ENCODE peak calls at places on chromosomes 3 and 15, in eight cellular contexts. F, O, E, G, S, B, V and L are unnamed samples.

GRCh38 chr3:130779031-130779430 is 32.4 kb upstream of the PIK3R4 start:
- DNase-seq in S (no peak), F (no peak), O (no peak), B (no peak), V (no peak), E (no peak), G (no peak), L (no peak)

GRCh38 chr15:31574761-31575160 is 248.1 kb downstream of the KLF13 start:
- DNase-seq in O (no peak), B (no peak), V (no peak), S (no peak), G (no peak), E (no peak), F (no peak), L (no peak)

GRCh38 chr3:109224333-109224732 is 87.8 kb downstream of the C3orf85 start:
- DNase-seq in V (peak; percentile 7), S (no peak), F (no peak), E (peak; percentile 9), B (no peak), O (no peak), G (no peak), L (no peak)

GRCh38 chr3:58556761-58557181 is 19.8 kb upstream of the ACOX2 start:
- DNase-seq in O (no peak), G (no peak), B (no peak), F (no peak), V (no peak), S (no peak), E (no peak), L (no peak)

GRCh38 chr3:30438121-30438520 is 168.3 kb upstream of the TGFBR2 start:
- DNase-seq in O (no peak), F (no peak), S (no peak), B (no peak), G (no peak), V (no peak), E (no peak), L (no peak)

GRCh38 chr15:38231430-38231829 is 21.2 kb upstream of the SPRED1 start:
- DNase-seq in F (no peak), V (no peak), S (no peak), G (no peak), E (no peak), O (no peak), B (no peak), L (no peak)

GRCh38 chr3:58234516-58234931 is 3.1 kb upstream of the ABHD6 start:
- DNase-seq in F (no peak), V (no peak), S (no peak), O (no peak), E (no peak), B (no peak), G (no peak), L (no peak)

GRCh38 chr3:52248816-52249547 is 3.4 kb downstream of the PPM1M start:
- DNase-seq in V (no peak), F (no peak), S (no peak), O (no peak), G (no peak), E (no peak), B (no peak), L (no peak)

GRCh38 chr3:138974467-138974866 is 27.4 kb downstream of the FOXL2NB start:
- DNase-seq in B (no peak), F (no peak), G (no peak), S (no peak), O (no peak), V (no peak), E (no peak), L (no peak)

GRCh38 chr3:98986073-98986472 is 84.6 kb upstream of the DCBLD2 start:
- DNase-seq in G (peak; percentile 20), S (no peak), O (no peak), E (no peak), F (peak; percentile 88), B (no peak), V (no peak), L (no peak)

GRCh38 chr15:25268166-25268565 is 170.7 kb downstream of the UBE3A start:
- DNase-seq in G (no peak), F (no peak), V (peak; percentile 8), O (no peak), E (no peak), B (no peak), S (no peak), L (no peak)

GRCh38 chr3:64028754-64029153 is 5.5 kb upstream of the PSMD6 start:
- DNase-seq in G (no peak), O (no peak), F (no peak), S (no peak), V (no peak), E (no peak), B (no peak), L (no peak)

GRCh38 chr15:51318382-51319150 is 19.8 kb downstream of the CYP19A1 start:
- DNase-seq in B (no peak), G (no peak), F (no peak), S (no peak), V (no peak), E (no peak), O (no peak), L (no peak)

GRCh38 chr3:36193448-36193847 is 186.9 kb upstream of the STAC start:
- DNase-seq in G (no peak), S (no peak), F (no peak), B (no peak), O (no peak), V (no peak), E (no peak), L (no peak)

GRCh38 chr3:100975714-100976113 is 17.5 kb downstream of the ABI3BP start:
- DNase-seq in V (no peak), O (no peak), B (no peak), E (no peak), S (no peak), F (no peak), G (no peak), L (no peak)

GRCh38 chr3:4587061-4587837 is 94.1 kb downstream of the ITPR1 start:
- DNase-seq in O (no peak), G (no peak), F (no peak), E (no peak), S (no peak), V (no peak), B (no peak), L (no peak)

GRCh38 chr15:95663156-95663831 is 667.2 kb upstream of the NR2F2 start:
- DNase-seq in O (no peak), G (no peak), B (no peak), E (no peak), S (no peak), V (no peak), F (peak; percentile 17), L (no peak)

GRCh38 chr15:71543413-71543812 is 266.9 kb upstream of the NR2E3 start:
- DNase-seq in S (no peak), V (no peak), B (no peak), F (no peak), G (no peak), E (no peak), O (no peak), L (no peak)

GRCh38 chr3:194243172-194243861 is 107.4 kb downstream of the HES1 start:
- DNase-seq in F (no peak), O (no peak), V (no peak), G (no peak), S (no peak), B (no peak), E (no peak), L (no peak)

GRCh38 chr3:32681811-32682210 is 3.2 kb upstream of the CNOT10 start:
- DNase-seq in O (no peak), E (no peak), B (no peak), S (no peak), V (no peak), F (no peak), G (no peak), L (no peak)

GRCh38 chr3:152298393-152299242 is 29.9 kb downstream of the MBNL1 start:
- DNase-seq in S (peak; percentile 46), O (peak; percentile 77), B (peak; percentile 100), V (peak; percentile 99), E (peak; percentile 54), G (peak; percentile 87), F (peak; percentile 99), L (peak; percentile 93)

GRCh38 chr3:124467980-124468902 is 262.0 kb upstream of the UMPS start:
- DNase-seq in F (peak; percentile 10), O (peak; percentile 35), S (peak; percentile 35), V (peak; percentile 58), B (peak; percentile 39), G (no peak), E (peak; percentile 43), L (no peak)

GRCh38 chr3:127050733-127051132 is 67.8 kb downstream of the PLXNA1 start:
- DNase-seq in G (no peak), V (no peak), O (no peak), E (no peak), B (no peak), F (no peak), S (no peak), L (no peak)

GRCh38 chr3:38283810-38284775 is 2.0 kb downstream of the SLC22A14 start:
- DNase-seq in S (no peak), E (no peak), G (peak; percentile 24), B (no peak), F (peak; percentile 65), O (no peak), V (no peak), L (no peak)

GRCh38 chr15:66169625-66170024 is 83.9 kb downstream of the MEGF11 start:
- DNase-seq in O (no peak), F (no peak), V (no peak), B (no peak), G (no peak), E (no peak), S (no peak), L (no peak)

GRCh38 chr3:27090265-27091041 is 278.7 kb downstream of the NEK10 start:
- DNase-seq in F (no peak), V (no peak), O (no peak), G (no peak), S (no peak), B (no peak), E (no peak), L (no peak)

GRCh38 chr3:55467099-55467498 is 20.0 kb downstream of the WNT5A start:
- DNase-seq in S (no peak), G (no peak), V (no peak), F (no peak), O (no peak), B (no peak), E (no peak), L (no peak)